ENCODE peak calls at places on chromosomes 5 and 9, in eight cellular contexts. X, H, Z, B, O, N, D and A are unnamed samples.

GRCh38 chr9:35112257-35113020 is 3.2 kb downstream of the ATOSB start:
- DNase-seq in X (no peak), H (no peak), Z (peak; percentile 78), B (no peak), O (peak; percentile 82), N (no peak), D (no peak), A (no peak)

GRCh38 chr5:129078247-129078646 is 16.3 kb upstream of the ISOC1 start:
- DNase-seq in X (no peak), H (no peak), Z (no peak), B (no peak), O (no peak), N (no peak), D (no peak), A (no peak)

GRCh38 chr5:10564838-10565784 is 1.2 kb downstream of the ANKRD33B start:
- DNase-seq in X (no peak), H (no peak), Z (no peak), B (no peak), O (no peak), N (no peak), D (no peak), A (no peak)

GRCh38 chr9:79257215-79257614 is 314.6 kb upstream of the TLE4 start:
- DNase-seq in X (no peak), H (no peak), Z (no peak), B (no peak), O (no peak), N (no peak), D (no peak), A (peak; percentile 23)

GRCh38 chr9:137611623-137612609 is 6.4 kb downstream of the ARRDC1 start:
- DNase-seq in X (no peak), H (no peak), Z (peak; percentile 98), B (peak; percentile 97), O (peak; percentile 80), N (no peak), D (peak; percentile 44), A (no peak)

GRCh38 chr5:127650022-127650421 is 1.1 kb downstream of the CTXN3 start:
- DNase-seq in X (no peak), H (no peak), Z (no peak), B (no peak), O (no peak), N (no peak), D (no peak), A (no peak)

GRCh38 chr5:57482671-57483106 is at the start of gene ACTBL2:
- DNase-seq in X (no peak), H (no peak), Z (peak; percentile 68), B (no peak), O (no peak), N (no peak), D (no peak), A (no peak)

GRCh38 chr5:59786271-59786805 is 107.2 kb downstream of the PDE4D start:
- DNase-seq in X (no peak), H (no peak), Z (peak; percentile 82), B (no peak), O (no peak), N (no peak), D (no peak), A (no peak)

GRCh38 chr9:90974643-90975245 is 173.1 kb downstream of the SYK start:
- DNase-seq in X (no peak), H (no peak), Z (no peak), B (no peak), O (no peak), N (no peak), D (no peak), A (no peak)

GRCh38 chr5:172903790-172904189 is 55.4 kb upstream of the RPL26L1 start:
- DNase-seq in X (no peak), H (no peak), Z (peak; percentile 71), B (peak; percentile 83), O (peak; percentile 88), N (no peak), D (no peak), A (no peak)

GRCh38 chr5:11143456-11144267 is 382.6 kb upstream of the DAP start:
- DNase-seq in X (no peak), H (no peak), Z (no peak), B (no peak), O (no peak), N (no peak), D (no peak), A (no peak)

GRCh38 chr9:91100878-91101450 is 260.8 kb downstream of the AUH start:
- DNase-seq in X (peak; percentile 87), H (no peak), Z (no peak), B (no peak), O (peak; percentile 84), N (no peak), D (no peak), A (no peak)

GRCh38 chr5:14597080-14597479 is 15.5 kb downstream of the OTULINL start:
- DNase-seq in X (no peak), H (no peak), Z (no peak), B (no peak), O (no peak), N (no peak), D (no peak), A (no peak)

GRCh38 chr5:947626-948471 is 55.2 kb downstream of the TRIP13 start:
- DNase-seq in X (no peak), H (no peak), Z (no peak), B (no peak), O (no peak), N (no peak), D (no peak), A (no peak)

GRCh38 chr5:84379749-84380148 is 4.9 kb downstream of the EDIL3 start:
- DNase-seq in X (no peak), H (no peak), Z (no peak), B (no peak), O (no peak), N (no peak), D (no peak), A (no peak)

GRCh38 chr9:14198049-14198448 is 115.9 kb downstream of the NFIB start:
- DNase-seq in X (no peak), H (no peak), Z (no peak), B (no peak), O (no peak), N (no peak), D (no peak), A (no peak)

DNA sequence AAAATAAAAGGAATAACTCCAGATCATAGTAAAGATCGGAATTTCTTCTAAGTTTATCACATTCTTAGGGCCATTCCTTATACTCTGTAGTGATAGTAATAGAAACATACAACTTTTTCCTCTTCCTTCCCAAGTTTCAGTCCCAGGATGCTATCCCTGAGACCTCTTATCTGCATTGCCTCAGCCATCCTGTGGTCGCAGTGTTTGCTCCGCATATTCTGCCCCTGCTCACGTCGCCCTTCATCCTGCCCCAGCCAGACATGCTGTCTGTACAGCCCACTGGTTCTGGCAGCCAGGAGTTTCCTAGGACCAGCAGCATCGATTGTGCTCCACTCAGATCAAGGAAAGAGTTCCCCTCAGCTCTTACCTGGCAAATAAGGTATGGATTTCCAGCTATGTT is 132.7 kb upstream of the ERCC6L2 start:
- DNase-seq in X (no peak), H (no peak), Z (no peak), B (no peak), O (no peak), N (no peak), D (no peak), A (no peak)
- H3K27ac ChIP-seq in X (no peak overlapping the region), H (no peak overlapping the region), Z (no peak overlapping the region), B (no peak overlapping the region), O (no peak overlapping the region), N (no peak overlapping the region), D (no peak overlapping the region), A (no peak overlapping the region)

DNA sequence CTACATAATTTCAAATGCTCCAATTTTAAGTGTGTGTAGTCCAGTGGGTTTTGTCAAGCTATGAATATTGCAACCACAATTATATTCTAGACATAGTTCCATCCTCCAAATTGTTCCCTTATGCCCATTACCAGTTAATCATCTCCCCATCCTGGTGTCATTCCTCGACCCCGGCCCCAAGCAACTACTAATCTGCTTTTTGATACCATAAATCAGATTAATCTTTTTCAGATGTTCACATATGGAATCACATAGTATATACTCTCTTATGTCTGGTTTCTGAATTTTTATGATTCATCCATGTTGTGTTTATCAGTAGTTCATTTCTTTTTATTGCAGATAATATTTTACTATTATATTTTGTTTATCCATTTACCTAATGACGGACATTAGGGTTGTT is 148.4 kb upstream of the RORB start:
- DNase-seq in X (no peak), H (no peak), Z (no peak), B (no peak), O (no peak), N (no peak), D (no peak), A (no peak)
- H3K27ac ChIP-seq in X (no peak overlapping the region), H (no peak overlapping the region), Z (no peak overlapping the region), B (no peak overlapping the region), O (no peak overlapping the region), N (no peak overlapping the region), D (no peak overlapping the region), A (no peak overlapping the region)

GRCh38 chr5:83370957-83371356 is 100.6 kb upstream of the VCAN start:
- DNase-seq in X (no peak), H (no peak), Z (no peak), B (no peak), O (no peak), N (no peak), D (no peak), A (no peak)

GRCh38 chr5:83368317-83368716 is 103.2 kb upstream of the VCAN start:
- DNase-seq in X (no peak), H (no peak), Z (peak; percentile 59), B (no peak), O (peak; percentile 67), N (no peak), D (no peak), A (no peak)

GRCh38 chr5:83363876-83364275 is 107.7 kb upstream of the VCAN start:
- DNase-seq in X (no peak), H (no peak), Z (no peak), B (no peak), O (no peak), N (no peak), D (no peak), A (no peak)

GRCh38 chr5:83364322-83365299 is 106.9 kb upstream of the VCAN start:
- DNase-seq in X (no peak), H (no peak), Z (no peak), B (no peak), O (no peak), N (no peak), D (no peak), A (no peak)

DNA sequence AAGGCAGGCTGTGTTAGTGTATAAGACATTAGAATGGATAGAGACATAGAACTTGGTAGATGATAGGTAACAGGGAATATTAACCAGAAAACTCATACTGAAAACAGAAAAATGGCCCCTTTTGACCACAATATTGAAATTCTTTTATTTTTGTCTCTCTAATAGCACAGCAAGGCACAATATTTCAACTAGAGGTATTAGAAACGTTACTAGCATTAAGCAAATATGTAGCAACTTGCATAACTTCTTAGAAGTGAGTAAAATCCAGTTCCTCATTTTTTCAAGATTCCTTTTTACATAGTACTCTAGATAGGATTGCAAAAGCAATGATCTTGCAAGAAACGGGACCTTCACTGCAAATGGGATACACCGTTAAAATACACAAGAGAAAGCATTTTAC is 102.7 kb upstream of the VCAN start:
- DNase-seq in X (no peak), H (no peak), Z (no peak), B (no peak), O (no peak), N (no peak), D (no peak), A (no peak)
- H3K27ac ChIP-seq in X (peak overlapping the region; percentile 42), H (no peak overlapping the region), Z (no peak overlapping the region), B (no peak overlapping the region), O (no peak overlapping the region), N (no peak overlapping the region), D (no peak overlapping the region), A (no peak overlapping the region)

DNA sequence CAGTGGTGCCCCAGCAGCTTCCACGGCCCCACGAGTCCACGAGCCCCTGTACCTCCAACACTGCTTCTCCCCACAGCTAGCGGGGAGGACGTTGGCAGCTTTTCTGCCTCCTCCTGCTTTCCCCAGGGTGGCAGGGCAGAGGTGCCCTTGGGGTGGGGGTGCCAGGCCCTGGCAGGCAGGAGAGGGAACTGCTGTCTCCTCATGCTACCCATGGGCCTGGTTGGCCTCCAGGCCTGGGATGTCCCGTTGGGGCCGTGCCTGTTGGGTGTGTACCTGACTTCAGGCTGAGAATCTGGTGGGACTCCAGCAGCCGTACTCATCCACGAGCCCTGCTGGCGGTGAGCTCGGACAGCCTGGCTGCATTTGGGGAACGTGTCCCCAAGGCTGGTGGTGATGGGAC is 27.3 kb downstream of the RXRA start:
- DNase-seq in X (no peak), H (no peak), Z (no peak), B (no peak), O (no peak), N (no peak), D (no peak), A (no peak)
- H3K27ac ChIP-seq in X (peak overlapping the region; percentile 91), H (no peak overlapping the region), Z (peak overlapping the region; percentile 100), B (no peak overlapping the region), O (no peak overlapping the region), N (no peak overlapping the region), D (no peak overlapping the region), A (no peak overlapping the region)